ENCODE peak calls at places on chromosomes 12 and 14, in eight cellular contexts. E is kidney tubule cell, U is NCI-H226, V is frontal cortex, G is SK-MEL-5, H is pulmonary artery endothelial cell, D is NCI-H1092 treated with DMSO at 0.1 percent for 48 hours, Q is NCI-H1694 treated with DMSO at 0.1 percent for 48 hours. S is an unnamed sample.

GRCh38 chr12:89610366-89610765 is 84.5 kb upstream of the POC1B start:
- DNase-seq in E (no peak), U (peak), V (no peak), G (no peak), H (no peak), D (no peak), Q (no peak), S (no peak)

GRCh38 chr14:54786191-54786755 is 116.4 kb downstream of the GCH1 start:
- DNase-seq in E (no peak), U (no peak), V (no peak), G (no peak), H (no peak), D (no peak), Q (no peak), S (no peak)

GRCh38 chr12:130053641-130054040 is 108.6 kb upstream of the FZD10 start:
- DNase-seq in E (no peak), U (no peak), V (no peak), G (no peak), H (no peak), D (peak), Q (no peak), S (no peak)

GRCh38 chr14:33404964-33405574 is 466.4 kb downstream of the NPAS3 start:
- DNase-seq in E (no peak), U (no peak), V (no peak), G (no peak), H (no peak), D (no peak), Q (no peak), S (no peak)

GRCh38 chr12:1881936-1882335 is 36.5 kb downstream of the CACNA2D4 start:
- DNase-seq in E (no peak), U (no peak), V (no peak), G (no peak), H (no peak), D (no peak), Q (no peak), S (no peak)

GRCh38 chr14:103688906-103689902 is 26.0 kb downstream of the XRCC3 start:
- DNase-seq in E (no peak), U (no peak), V (no peak), G (no peak), H (no peak), D (no peak), Q (no peak), S (peak)

GRCh38 chr14:79136437-79137430 is 966.6 kb downstream of the NRXN3 start:
- DNase-seq in E (no peak), U (no peak), V (no peak), G (no peak), H (no peak), D (no peak), Q (no peak), S (no peak)

GRCh38 chr12:126369487-126370463 is 1304.5 kb downstream of the AACS start:
- DNase-seq in E (peak), U (no peak), V (no peak), G (peak), H (no peak), D (no peak), Q (no peak), S (no peak)

GRCh38 chr14:63896278-63896720 is 43.5 kb downstream of the SYNE2 start:
- DNase-seq in E (peak), U (peak), V (no peak), G (peak), H (peak), D (peak), Q (no peak), S (no peak)

GRCh38 chr14:32078030-32078793 is 1.1 kb downstream of the ARHGAP5 start:
- DNase-seq in E (peak), U (no peak), V (peak), G (peak), H (no peak), D (peak), Q (peak), S (peak)

GRCh38 chr14:105497671-105498429 is 6.8 kb downstream of the TEDC1 start:
- DNase-seq in E (no peak), U (no peak), V (no peak), G (no peak), H (no peak), D (no peak), Q (no peak), S (no peak)

GRCh38 chr14:89351364-89351957 is 65.6 kb downstream of the FOXN3 start:
- DNase-seq in E (no peak), U (no peak), V (no peak), G (no peak), H (no peak), D (peak), Q (no peak), S (no peak)

GRCh38 chr12:121004253-121004815 is 12.0 kb downstream of the C12orf43 start:
- DNase-seq in E (no peak), U (no peak), V (no peak), G (no peak), H (no peak), D (no peak), Q (no peak), S (no peak)

GRCh38 chr14:91899213-91899612 is 31.9 kb upstream of the TC2N start:
- DNase-seq in E (peak), U (no peak), V (no peak), G (no peak), H (no peak), D (no peak), Q (no peak), S (no peak)

GRCh38 chr14:62897057-62897456 is 148.2 kb downstream of the KCNH5 start:
- DNase-seq in E (no peak), U (no peak), V (no peak), G (no peak), H (no peak), D (no peak), Q (no peak), S (no peak)

GRCh38 chr12:79933580-79934264 is 1.2 kb downstream of the PPP1R12A start:
- DNase-seq in E (peak), U (no peak), V (no peak), G (peak), H (no peak), D (no peak), Q (no peak), S (peak)

GRCh38 chr12:64400041-64400440 is 4.2 kb upstream of the XPOT start:
- DNase-seq in E (peak), U (peak), V (no peak), G (peak), H (no peak), D (no peak), Q (no peak), S (peak)

GRCh38 chr12:33187409-33187808 is 252.2 kb downstream of the SYT10 start:
- DNase-seq in E (no peak), U (no peak), V (no peak), G (no peak), H (no peak), D (no peak), Q (no peak), S (no peak)

GRCh38 chr14:92517761-92518160 is 4.2 kb downstream of the RIN3 start:
- DNase-seq in E (no peak), U (no peak), V (no peak), G (no peak), H (no peak), D (no peak), Q (no peak), S (no peak)

GRCh38 chr14:29926701-29927595 is 699 bp downstream of the PRKD1 start:
- DNase-seq in E (peak), U (peak), V (peak), G (peak), H (peak), D (peak), Q (no peak), S (peak)

GRCh38 chr12:130444986-130445385 is 107.3 kb downstream of the PIWIL1 start:
- DNase-seq in E (no peak), U (no peak), V (no peak), G (no peak), H (no peak), D (no peak), Q (no peak), S (no peak)

GRCh38 chr12:116441292-116441691 is 117.9 kb upstream of the MAP1LC3B2 start:
- DNase-seq in E (peak), U (no peak), V (no peak), G (peak), H (no peak), D (no peak), Q (no peak), S (peak)